ENCODE peak calls at places on chromosomes 12 and 14, in ten cellular contexts. One of them, this sample, is unnamed.

GRCh38 chr14:61168126-61168525 is 113.0 kb downstream of the TMEM30B start:
- DNase-seq in sigmoid colon: no peak
- DNase-seq in suprapubic skin: no peak
- DNase-seq in stomach: no peak
- DNase-seq in H1: no peak
- DNase-seq in ovary: no peak
- DNase-seq in K562: no peak
- DNase-seq in transverse colon: no peak
- DNase-seq in A549: no peak
- DNase-seq in HepG2: no peak
- DNase-seq in this sample: no peak

GRCh38 chr14:105850853-105851581 is 324.6 kb downstream of the TMEM121 start:
- DNase-seq in sigmoid colon: no peak
- DNase-seq in suprapubic skin: no peak
- DNase-seq in stomach: no peak
- DNase-seq in H1: no peak
- DNase-seq in ovary: peak; percentile 2
- DNase-seq in K562: no peak
- DNase-seq in transverse colon: no peak
- DNase-seq in A549: no peak
- DNase-seq in HepG2: no peak
- DNase-seq in this sample: no peak

GRCh38 chr14:54550514-54550913 is 16.4 kb upstream of the SAMD4A start:
- DNase-seq in sigmoid colon: no peak
- DNase-seq in suprapubic skin: no peak
- DNase-seq in stomach: no peak
- DNase-seq in H1: no peak
- DNase-seq in ovary: no peak
- DNase-seq in K562: no peak
- DNase-seq in transverse colon: no peak
- DNase-seq in A549: no peak
- DNase-seq in HepG2: no peak
- DNase-seq in this sample: no peak

GRCh38 chr14:35825968-35826217 is 245 bp upstream of the BRMS1L start:
- DNase-seq in sigmoid colon: no peak
- DNase-seq in suprapubic skin: no peak
- DNase-seq in stomach: no peak
- DNase-seq in H1: no peak
- DNase-seq in ovary: no peak
- DNase-seq in K562: no peak
- DNase-seq in transverse colon: no peak
- DNase-seq in A549: no peak
- DNase-seq in HepG2: no peak
- DNase-seq in this sample: no peak

GRCh38 chr12:24615967-24616411 is 332.9 kb downstream of the BCAT1 start:
- DNase-seq in sigmoid colon: no peak
- DNase-seq in suprapubic skin: no peak
- DNase-seq in stomach: no peak
- DNase-seq in H1: no peak
- DNase-seq in ovary: no peak
- DNase-seq in K562: no peak
- DNase-seq in transverse colon: no peak
- DNase-seq in A549: no peak
- DNase-seq in HepG2: peak; percentile 9
- DNase-seq in this sample: no peak

GRCh38 chr12:105330938-105331804 is 680 bp downstream of the C12orf75 start:
- DNase-seq in sigmoid colon: no peak
- DNase-seq in suprapubic skin: no peak
- DNase-seq in stomach: peak; percentile 33
- DNase-seq in H1: no peak
- DNase-seq in ovary: no peak
- DNase-seq in K562: no peak
- DNase-seq in transverse colon: peak; percentile 27
- DNase-seq in A549: no peak
- DNase-seq in HepG2: no peak
- DNase-seq in this sample: no peak

GRCh38 chr12:11882301-11883019 is 188.3 kb upstream of the BCL2L14 start:
- DNase-seq in sigmoid colon: no peak
- DNase-seq in suprapubic skin: no peak
- DNase-seq in stomach: no peak
- DNase-seq in H1: no peak
- DNase-seq in ovary: no peak
- DNase-seq in K562: no peak
- DNase-seq in transverse colon: peak; percentile 51
- DNase-seq in A549: no peak
- DNase-seq in HepG2: no peak
- DNase-seq in this sample: no peak

GRCh38 chr12:12380949-12381593 is 24.2 kb downstream of the BORCS5 start:
- DNase-seq in sigmoid colon: no peak
- DNase-seq in suprapubic skin: no peak
- DNase-seq in stomach: no peak
- DNase-seq in H1: no peak
- DNase-seq in ovary: no peak
- DNase-seq in K562: no peak
- DNase-seq in transverse colon: no peak
- DNase-seq in A549: no peak
- DNase-seq in HepG2: peak; percentile 56
- DNase-seq in this sample: no peak

GRCh38 chr12:50057000-50057841 is at the start of gene ASIC1:
- DNase-seq in sigmoid colon: peak; percentile 88
- DNase-seq in suprapubic skin: no peak
- DNase-seq in stomach: peak; percentile 65
- DNase-seq in H1: no peak
- DNase-seq in ovary: peak; percentile 79
- DNase-seq in K562: peak; percentile 53
- DNase-seq in transverse colon: peak; percentile 60
- DNase-seq in A549: peak; percentile 83
- DNase-seq in HepG2: no peak
- DNase-seq in this sample: peak; percentile 42

GRCh38 chr14:28987516-28987915 is 220.9 kb downstream of the FOXG1 start:
- DNase-seq in sigmoid colon: no peak
- DNase-seq in suprapubic skin: no peak
- DNase-seq in stomach: no peak
- DNase-seq in H1: no peak
- DNase-seq in ovary: no peak
- DNase-seq in K562: no peak
- DNase-seq in transverse colon: no peak
- DNase-seq in A549: no peak
- DNase-seq in HepG2: no peak
- DNase-seq in this sample: no peak

GRCh38 chr14:82447586-82447985 is 913.9 kb upstream of the SEL1L start:
- DNase-seq in sigmoid colon: no peak
- DNase-seq in suprapubic skin: no peak
- DNase-seq in stomach: no peak
- DNase-seq in H1: no peak
- DNase-seq in ovary: no peak
- DNase-seq in K562: no peak
- DNase-seq in transverse colon: no peak
- DNase-seq in A549: no peak
- DNase-seq in HepG2: no peak
- DNase-seq in this sample: no peak

GRCh38 chr14:68285421-68286179 is 466.0 kb downstream of the RAD51B start:
- DNase-seq in sigmoid colon: no peak
- DNase-seq in suprapubic skin: no peak
- DNase-seq in stomach: no peak
- DNase-seq in H1: no peak
- DNase-seq in ovary: no peak
- DNase-seq in K562: no peak
- DNase-seq in transverse colon: peak; percentile 23
- DNase-seq in A549: no peak
- DNase-seq in HepG2: no peak
- DNase-seq in this sample: no peak

GRCh38 chr12:132067182-132067581 is 76.9 kb downstream of the DDX51 start:
- DNase-seq in sigmoid colon: no peak
- DNase-seq in suprapubic skin: no peak
- DNase-seq in stomach: no peak
- DNase-seq in H1: no peak
- DNase-seq in ovary: no peak
- DNase-seq in K562: no peak
- DNase-seq in transverse colon: no peak
- DNase-seq in A549: no peak
- DNase-seq in HepG2: no peak
- DNase-seq in this sample: no peak

DNA sequence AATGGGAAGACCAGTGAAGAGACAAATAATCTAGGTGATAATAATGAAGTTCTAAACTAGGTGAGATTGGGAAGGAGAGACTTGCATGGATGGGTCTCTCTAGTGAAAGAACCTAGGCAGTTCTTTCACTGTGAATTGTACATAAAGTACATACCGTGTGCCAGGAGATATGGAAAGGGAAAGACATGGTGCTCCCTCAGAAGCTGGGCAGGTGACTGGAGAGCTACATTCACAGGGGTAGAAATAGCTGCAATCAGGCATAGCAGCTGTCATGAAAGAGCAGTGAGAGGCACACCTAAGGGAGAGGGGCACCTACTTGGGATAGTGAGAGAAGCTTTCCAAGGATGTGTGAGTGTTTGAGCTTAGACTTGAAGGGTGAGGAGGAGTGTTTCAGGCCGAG is 9.3 kb downstream of the STK38L start:
- DNase-seq in sigmoid colon: no peak
- DNase-seq in suprapubic skin: no peak
- DNase-seq in stomach: no peak
- DNase-seq in H1: no peak
- DNase-seq in ovary: no peak
- DNase-seq in K562: no peak
- DNase-seq in transverse colon: no peak
- DNase-seq in A549: no peak
- DNase-seq in HepG2: no peak
- DNase-seq in this sample: no peak
- H3K4me1 ChIP-seq in sigmoid colon: peaks cover 63% of the 10 kb centered on the region
- H3K4me1 ChIP-seq in suprapubic skin: no peaks in the 10 kb centered on the region
- H3K4me1 ChIP-seq in stomach: peaks cover 61% of the 10 kb centered on the region
- H3K4me1 ChIP-seq in H1: no peaks in the 10 kb centered on the region
- H3K4me1 ChIP-seq in ovary: peaks cover 1% of the 10 kb centered on the region
- H3K4me1 ChIP-seq in K562: no peaks in the 10 kb centered on the region
- H3K4me1 ChIP-seq in transverse colon: no peaks in the 10 kb centered on the region
- H3K4me1 ChIP-seq in A549: no peaks in the 10 kb centered on the region
- H3K4me1 ChIP-seq in HepG2: peaks cover 18% of the 10 kb centered on the region
- H3K4me1 ChIP-seq in this sample: no peaks in the 10 kb centered on the region

GRCh38 chr12:32030151-32030550 is 70.9 kb downstream of the RESF1 start:
- DNase-seq in sigmoid colon: no peak
- DNase-seq in suprapubic skin: peak; percentile 15
- DNase-seq in stomach: no peak
- DNase-seq in H1: no peak
- DNase-seq in ovary: no peak
- DNase-seq in K562: no peak
- DNase-seq in transverse colon: no peak
- DNase-seq in A549: no peak
- DNase-seq in HepG2: no peak
- DNase-seq in this sample: no peak

GRCh38 chr12:32032205-32032810 is 73.1 kb downstream of the RESF1 start:
- DNase-seq in sigmoid colon: no peak
- DNase-seq in suprapubic skin: no peak
- DNase-seq in stomach: no peak
- DNase-seq in H1: no peak
- DNase-seq in ovary: no peak
- DNase-seq in K562: no peak
- DNase-seq in transverse colon: no peak
- DNase-seq in A549: no peak
- DNase-seq in HepG2: no peak
- DNase-seq in this sample: no peak

GRCh38 chr12:32033411-32033810 is 73.2 kb upstream of the BICD1 start:
- DNase-seq in sigmoid colon: no peak
- DNase-seq in suprapubic skin: peak; percentile 13
- DNase-seq in stomach: no peak
- DNase-seq in H1: no peak
- DNase-seq in ovary: no peak
- DNase-seq in K562: no peak
- DNase-seq in transverse colon: no peak
- DNase-seq in A549: no peak
- DNase-seq in HepG2: no peak
- DNase-seq in this sample: no peak

GRCh38 chr12:32030676-32031075 is 71.5 kb downstream of the RESF1 start:
- DNase-seq in sigmoid colon: no peak
- DNase-seq in suprapubic skin: no peak
- DNase-seq in stomach: no peak
- DNase-seq in H1: no peak
- DNase-seq in ovary: no peak
- DNase-seq in K562: no peak
- DNase-seq in transverse colon: no peak
- DNase-seq in A549: no peak
- DNase-seq in HepG2: no peak
- DNase-seq in this sample: no peak

GRCh38 chr12:32031109-32031508 is 71.9 kb downstream of the RESF1 start:
- DNase-seq in sigmoid colon: no peak
- DNase-seq in suprapubic skin: peak; percentile 12
- DNase-seq in stomach: no peak
- DNase-seq in H1: no peak
- DNase-seq in ovary: no peak
- DNase-seq in K562: peak; percentile 82
- DNase-seq in transverse colon: no peak
- DNase-seq in A549: no peak
- DNase-seq in HepG2: no peak
- DNase-seq in this sample: no peak
- TF ChIP-seq EP300 in sigmoid colon: no peak
- TF ChIP-seq EP300 in suprapubic skin: no peak
- TF ChIP-seq EP300 in stomach: no peak
- TF ChIP-seq EP300 in H1: no peak
- TF ChIP-seq EP300 in ovary: no peak
- TF ChIP-seq EP300 in K562: peak; percentile 100
- TF ChIP-seq EP300 in transverse colon: no peak
- TF ChIP-seq EP300 in A549: no peak
- TF ChIP-seq EP300 in HepG2: no peak
- TF ChIP-seq EP300 in this sample: no peak

DNA sequence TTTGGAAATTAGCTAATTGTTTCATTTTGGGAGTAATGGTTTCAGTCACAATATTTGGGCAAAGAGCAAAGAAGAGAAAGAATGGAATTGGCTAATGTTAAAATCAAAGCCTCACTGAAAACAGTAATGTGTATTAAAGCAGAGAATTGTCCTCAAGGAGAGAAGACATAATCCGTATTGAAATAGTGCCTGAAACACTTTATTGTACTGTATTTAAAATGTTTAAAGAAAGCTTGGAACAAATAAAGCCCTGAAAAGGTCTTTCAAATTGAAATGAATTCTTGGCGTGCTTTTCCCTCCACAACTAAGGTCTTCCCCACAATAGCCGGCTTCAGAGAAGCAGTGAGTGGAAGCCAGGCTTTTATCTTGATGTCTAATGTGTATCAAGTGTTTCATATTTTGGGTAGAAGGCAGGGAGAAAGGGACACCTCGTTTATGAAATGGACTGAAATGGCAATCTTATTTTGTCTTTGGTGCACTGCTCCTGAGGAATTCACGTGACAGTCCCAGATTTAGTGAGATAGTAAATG is 212.9 kb upstream of the CRY1 start:
- DNase-seq in sigmoid colon: no peak
- DNase-seq in suprapubic skin: no peak
- DNase-seq in stomach: no peak
- DNase-seq in H1: no peak
- DNase-seq in ovary: no peak
- DNase-seq in K562: no peak
- DNase-seq in transverse colon: no peak
- DNase-seq in A549: no peak
- DNase-seq in HepG2: no peak
- DNase-seq in this sample: no peak
- TF ChIP-seq POLR2A in sigmoid colon: no peak
- TF ChIP-seq POLR2A in suprapubic skin: no peak
- TF ChIP-seq POLR2A in stomach: no peak
- TF ChIP-seq POLR2A in H1: no peak
- TF ChIP-seq POLR2A in ovary: no peak
- TF ChIP-seq POLR2A in K562: no peak
- TF ChIP-seq POLR2A in transverse colon: no peak
- TF ChIP-seq POLR2A in A549: no peak
- TF ChIP-seq POLR2A in HepG2: no peak
- TF ChIP-seq POLR2A in this sample: no peak

GRCh38 chr12:95342008-95342407 is 124.4 kb downstream of the VEZT start:
- DNase-seq in sigmoid colon: no peak
- DNase-seq in suprapubic skin: no peak
- DNase-seq in stomach: no peak
- DNase-seq in H1: no peak
- DNase-seq in ovary: no peak
- DNase-seq in K562: no peak
- DNase-seq in transverse colon: no peak
- DNase-seq in A549: no peak
- DNase-seq in HepG2: no peak
- DNase-seq in this sample: no peak
- H3K4me1 ChIP-seq in sigmoid colon: peaks cover 13% of the 10 kb centered on the region
- H3K4me1 ChIP-seq in suprapubic skin: no peaks in the 10 kb centered on the region
- H3K4me1 ChIP-seq in stomach: no peaks in the 10 kb centered on the region
- H3K4me1 ChIP-seq in H1: no peaks in the 10 kb centered on the region
- H3K4me1 ChIP-seq in ovary: no peaks in the 10 kb centered on the region
- H3K4me1 ChIP-seq in K562: no peaks in the 10 kb centered on the region
- H3K4me1 ChIP-seq in transverse colon: no peaks in the 10 kb centered on the region
- H3K4me1 ChIP-seq in A549: peaks cover 19% of the 10 kb centered on the region
- H3K4me1 ChIP-seq in HepG2: peaks cover 36% of the 10 kb centered on the region
- H3K4me1 ChIP-seq in this sample: no peaks in the 10 kb centered on the region